ENCODE peak calls at places on chromosomes 12 and 14, in ten cellular contexts. M is stomach, H is AG09309, J is foreskin fibroblast, Z is fibroblast of mammary gland, D is mucosa of descending colon, L is AG08395, P is HEK293T, W is Right ventricle myocardium superior, E is epithelial cell of esophagus. N is an unnamed sample.

GRCh38 chr14:106211489-106211888 is 685.1 kb downstream of the TMEM121 start:
- DNase-seq in P (no peak), D (no peak), E (no peak), H (no peak), J (no peak), L (no peak), M (no peak), Z (no peak), W (no peak), N (no peak)

GRCh38 chr12:113796852-113797534 is 169.1 kb downstream of the RBM19 start:
- DNase-seq in Z (no peak), J (no peak), L (no peak), P (no peak), H (no peak), E (no peak), D (no peak), W (no peak), M (no peak), N (no peak)

GRCh38 chr12:130878193-130879185 is 6.6 kb downstream of the RAN start:
- DNase-seq in P (no peak), L (no peak), D (no peak), J (peak; percentile 36), H (no peak), E (no peak), M (no peak), Z (no peak), W (no peak), N (peak; percentile 9)

GRCh38 chr12:55712700-55713415 is 3.0 kb upstream of the BLOC1S1 start:
- DNase-seq in E (no peak), M (no peak), H (no peak), W (peak; percentile 24), J (no peak), L (no peak), Z (no peak), D (no peak), P (no peak), N (no peak)

GRCh38 chr14:74841230-74842207 is 34.4 kb downstream of the PROX2 start:
- DNase-seq in M (no peak), W (no peak), P (no peak), Z (no peak), E (no peak), J (no peak), D (no peak), H (no peak), L (no peak), N (no peak)

GRCh38 chr12:42094277-42094676 is 50.4 kb downstream of the GXYLT1 start:
- DNase-seq in M (no peak), H (no peak), W (no peak), Z (peak; percentile 65), P (no peak), D (no peak), J (peak; percentile 50), E (peak; percentile 58), L (peak; percentile 7), N (peak; percentile 82)

GRCh38 chr14:79831198-79831890 is 380.0 kb downstream of the DIO2 start:
- DNase-seq in D (no peak), E (no peak), L (no peak), P (no peak), Z (peak; percentile 88), J (peak; percentile 82), M (no peak), W (no peak), H (no peak), N (no peak)

GRCh38 chr12:104719700-104720345 is 238.3 kb downstream of the SLC41A2 start:
- DNase-seq in P (no peak), D (no peak), E (no peak), W (no peak), H (no peak), L (no peak), Z (no peak), M (no peak), J (peak; percentile 67), N (peak; percentile 28)

GRCh38 chr12:10362828-10363664 is 26.8 kb downstream of the KLRK1 start:
- DNase-seq in E (peak; percentile 34), P (no peak), W (no peak), L (no peak), D (no peak), Z (no peak), M (no peak), H (no peak), J (no peak), N (peak; percentile 51)

GRCh38 chr12:124705545-124706138 is 138.2 kb upstream of the NCOR2 start:
- DNase-seq in W (no peak), E (no peak), L (no peak), D (no peak), J (no peak), M (no peak), P (no peak), H (no peak), Z (no peak), N (no peak)

GRCh38 chr14:75198291-75198933 is 22.0 kb upstream of the TMED10 start:
- DNase-seq in M (peak; percentile 52), J (no peak), W (peak; percentile 76), D (peak; percentile 72), H (no peak), E (no peak), L (no peak), P (no peak), Z (no peak), N (no peak)

GRCh38 chr12:95169368-95169767 is 47.9 kb downstream of the FGD6 start:
- DNase-seq in W (no peak), Z (peak; percentile 79), H (peak; percentile 40), J (peak; percentile 87), L (peak; percentile 52), M (peak; percentile 33), D (no peak), E (peak; percentile 84), P (no peak), N (peak; percentile 8)

GRCh38 chr14:68761391-68761790 is 31.5 kb downstream of the ZFP36L1 start:
- DNase-seq in J (no peak), W (no peak), P (no peak), L (no peak), M (no peak), D (no peak), E (no peak), H (no peak), Z (no peak), N (no peak)

GRCh38 chr14:39766397-39767000 is 334.3 kb upstream of the FBXO33 start:
- DNase-seq in D (no peak), E (no peak), J (no peak), M (no peak), H (no peak), P (no peak), W (no peak), L (no peak), Z (no peak), N (no peak)

GRCh38 chr14:32435411-32435810 is 106.3 kb downstream of the AKAP6 start:
- DNase-seq in L (no peak), H (no peak), Z (no peak), E (no peak), M (no peak), D (no peak), P (no peak), J (no peak), W (no peak), N (no peak)

GRCh38 chr12:459430-460258 is at the start of gene B4GALNT3:
- DNase-seq in L (peak; percentile 40), M (peak; percentile 83), W (peak; percentile 74), E (peak; percentile 49), P (peak; percentile 85), Z (peak; percentile 12), H (no peak), D (peak; percentile 74), J (peak; percentile 54), N (peak; percentile 15)

GRCh38 chr12:55607821-55608602 is 28.7 kb upstream of the OR10P1 start:
- DNase-seq in M (no peak), Z (no peak), H (no peak), E (peak; percentile 78), D (no peak), P (no peak), L (no peak), J (no peak), W (no peak), N (no peak)

GRCh38 chr14:100140452-100141132 is 18.9 kb downstream of the DEGS2 start:
- DNase-seq in J (no peak), W (no peak), D (no peak), M (peak; percentile 51), H (no peak), P (no peak), Z (peak; percentile 25), E (peak; percentile 30), L (no peak), N (peak; percentile 72)

N was measured in erythroblast.